ENCODE peak calls at places on chromosomes 3 and 15, in six cellular contexts. N is AG04450, A is astrocyte of the spinal cord, Y is sigmoid colon, B is heart right ventricle, L is spleen. E is an unnamed sample.

GRCh38 chr15:59276225-59277178 is 69.9 kb downstream of the LDHAL6B start:
- DNase-seq in N (no peak), A (no peak), Y (no peak), B (no peak), L (no peak), E (no peak)

GRCh38 chr3:193829781-193830180 is 236.8 kb downstream of the OPA1 start:
- DNase-seq in N (no peak), A (peak; percentile 81), Y (no peak), B (no peak), L (no peak), E (no peak)

GRCh38 chr15:58261368-58261767 is 123.2 kb downstream of the AQP9 start:
- DNase-seq in N (no peak), A (no peak), Y (no peak), B (no peak), L (no peak), E (no peak)

GRCh38 chr15:59255647-59256380 is 49.2 kb downstream of the LDHAL6B start:
- DNase-seq in N (no peak), A (no peak), Y (no peak), B (no peak), L (no peak), E (no peak)

GRCh38 chr3:192817053-192817452 is 89.7 kb upstream of the FGF12 start:
- DNase-seq in N (no peak), A (peak; percentile 57), Y (no peak), B (no peak), L (no peak), E (no peak)

GRCh38 chr3:139118835-139119234 is 74.1 kb upstream of the PRR23C start:
- DNase-seq in N (no peak), A (no peak), Y (no peak), B (no peak), L (no peak), E (no peak)

GRCh38 chr3:133956982-133957381 is 61.3 kb upstream of the RAB6B start:
- DNase-seq in N (no peak), A (no peak), Y (no peak), B (no peak), L (peak; percentile 48), E (no peak)

GRCh38 chr3:71673486-71673885 is 51.7 kb downstream of the EIF4E3 start:
- DNase-seq in N (no peak), A (peak; percentile 14), Y (no peak), B (no peak), L (no peak), E (no peak)

GRCh38 chr15:55499158-55499557 is 8.9 kb downstream of the DNAAF4 start:
- DNase-seq in N (no peak), A (no peak), Y (no peak), B (no peak), L (no peak), E (no peak)

GRCh38 chr15:30065025-30065801 is 17.5 kb upstream of the GOLGA8J start:
- DNase-seq in N (peak; percentile 18), A (peak; percentile 90), Y (no peak), B (no peak), L (no peak), E (no peak)

GRCh38 chr3:109831403-109831802 is 494.1 kb upstream of the DPPA4 start:
- DNase-seq in N (no peak), A (no peak), Y (no peak), B (no peak), L (no peak), E (no peak)

GRCh38 chr3:68972358-68972979 is 40.1 kb upstream of the TAFA4 start:
- DNase-seq in N (no peak), A (peak; percentile 56), Y (peak; percentile 67), B (peak; percentile 20), L (no peak), E (no peak)

GRCh38 chr15:31605467-31605931 is 278.9 kb downstream of the KLF13 start:
- DNase-seq in N (no peak), A (peak; percentile 5), Y (no peak), B (no peak), L (no peak), E (no peak)

GRCh38 chr15:97867870-97868269 is 92.6 kb upstream of the ARRDC4 start:
- DNase-seq in N (no peak), A (no peak), Y (no peak), B (no peak), L (no peak), E (no peak)

GRCh38 chr15:73572296-73572695 is 60.9 kb downstream of the NPTN start:
- DNase-seq in N (no peak), A (no peak), Y (no peak), B (no peak), L (no peak), E (no peak)

GRCh38 chr3:174488527-174488926 is 370.6 kb upstream of the NAALADL2 start:
- DNase-seq in N (no peak), A (no peak), Y (no peak), B (no peak), L (no peak), E (no peak)

GRCh38 chr3:70360985-70361384 is 48.5 kb upstream of the MDFIC2 start:
- DNase-seq in N (no peak), A (peak; percentile 74), Y (no peak), B (no peak), L (no peak), E (no peak)

GRCh38 chr3:49607105-49607591 is 52.9 kb downstream of the BSN start:
- DNase-seq in N (no peak), A (no peak), Y (peak; percentile 37), B (no peak), L (no peak), E (no peak)

GRCh38 chr3:26915208-26915607 is 292.6 kb downstream of the LRRC3B start:
- DNase-seq in N (no peak), A (no peak), Y (no peak), B (no peak), L (no peak), E (no peak)

GRCh38 chr3:123941150-123941941 is 19.7 kb downstream of the CCDC14 start:
- DNase-seq in N (no peak), A (peak; percentile 16), Y (no peak), B (no peak), L (no peak), E (no peak)

GRCh38 chr3:1515842-1516241 is 423.0 kb downstream of the CNTN6 start:
- DNase-seq in N (no peak), A (no peak), Y (no peak), B (no peak), L (no peak), E (no peak)

DNA sequence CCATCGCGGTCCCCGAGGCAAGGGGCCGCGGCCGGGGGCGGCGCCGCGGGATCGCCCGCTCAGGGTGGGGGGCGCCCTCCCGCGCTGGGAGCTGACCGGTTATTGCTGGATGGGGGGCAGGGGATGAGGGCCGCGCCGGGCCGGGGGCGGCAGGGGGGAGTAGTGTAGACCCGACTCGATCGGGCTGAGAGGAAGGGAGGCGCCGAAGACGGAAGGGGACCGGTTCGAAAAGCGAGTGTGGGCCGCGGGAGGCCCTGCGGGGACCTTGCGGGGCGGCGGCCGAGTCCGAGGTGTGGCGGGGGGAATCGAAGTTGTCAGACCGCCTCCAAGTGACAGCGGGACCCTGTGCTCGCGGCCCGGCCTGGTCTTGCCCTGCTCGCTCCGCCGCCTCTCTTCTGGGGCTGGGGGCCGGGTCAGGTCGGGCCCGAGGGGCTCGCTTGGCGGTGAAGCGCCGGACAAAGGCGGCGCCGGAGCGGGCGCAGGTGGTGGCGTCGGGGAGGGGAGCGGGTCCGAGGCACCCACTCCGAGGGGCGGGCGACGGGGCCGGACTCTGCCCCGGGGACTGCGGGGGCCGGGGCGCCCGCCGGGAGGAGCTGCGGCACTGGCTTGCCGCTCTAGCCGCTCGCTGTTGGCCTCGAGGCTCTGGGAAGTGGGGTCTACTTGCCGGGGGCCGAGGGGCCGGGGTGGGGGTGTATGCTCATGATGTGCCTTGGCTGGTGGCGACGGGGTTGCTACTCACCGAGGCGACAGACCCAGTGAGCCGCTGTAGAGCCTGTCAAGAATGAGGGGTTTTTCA is 1.2 kb downstream of the BAHD1 start:
- DNase-seq in N (no peak), A (no peak), Y (no peak), B (no peak), L (peak; percentile 88), E (peak; percentile 68)
- TF ChIP-seq CTCF in N (no peak), A (no peak), Y (no peak), B (peak; percentile 52), L (peak; percentile 38), E (no peak)

DNA sequence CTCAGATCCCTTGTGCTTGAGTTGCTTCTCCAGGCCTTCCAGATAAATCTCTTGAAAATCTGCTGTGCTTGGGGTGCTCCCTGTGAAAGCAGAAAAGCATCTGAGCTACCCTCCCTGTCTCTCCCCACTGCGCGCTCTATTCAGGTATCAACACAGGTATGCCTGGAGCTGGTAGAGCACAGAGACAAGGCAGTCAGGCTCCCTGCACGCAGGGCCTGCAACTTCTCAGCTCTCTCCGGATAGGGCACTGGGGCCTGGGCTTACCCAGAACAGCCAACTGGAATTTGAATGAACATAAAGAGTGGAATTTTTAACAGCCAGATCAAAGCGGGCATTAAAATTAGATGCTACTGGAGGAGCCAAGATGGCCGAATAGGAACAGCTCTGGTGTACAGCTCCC is 183.6 kb downstream of the XXYLT1 start:
- DNase-seq in N (no peak), A (no peak), Y (no peak), B (no peak), L (peak; percentile 40), E (no peak)
- H3K4me3 ChIP-seq in N (no peak overlapping the region), A (no peak overlapping the region), Y (peak overlapping the region; percentile 26), B (no peak overlapping the region), L (no peak overlapping the region), E (no peak overlapping the region)

DNA sequence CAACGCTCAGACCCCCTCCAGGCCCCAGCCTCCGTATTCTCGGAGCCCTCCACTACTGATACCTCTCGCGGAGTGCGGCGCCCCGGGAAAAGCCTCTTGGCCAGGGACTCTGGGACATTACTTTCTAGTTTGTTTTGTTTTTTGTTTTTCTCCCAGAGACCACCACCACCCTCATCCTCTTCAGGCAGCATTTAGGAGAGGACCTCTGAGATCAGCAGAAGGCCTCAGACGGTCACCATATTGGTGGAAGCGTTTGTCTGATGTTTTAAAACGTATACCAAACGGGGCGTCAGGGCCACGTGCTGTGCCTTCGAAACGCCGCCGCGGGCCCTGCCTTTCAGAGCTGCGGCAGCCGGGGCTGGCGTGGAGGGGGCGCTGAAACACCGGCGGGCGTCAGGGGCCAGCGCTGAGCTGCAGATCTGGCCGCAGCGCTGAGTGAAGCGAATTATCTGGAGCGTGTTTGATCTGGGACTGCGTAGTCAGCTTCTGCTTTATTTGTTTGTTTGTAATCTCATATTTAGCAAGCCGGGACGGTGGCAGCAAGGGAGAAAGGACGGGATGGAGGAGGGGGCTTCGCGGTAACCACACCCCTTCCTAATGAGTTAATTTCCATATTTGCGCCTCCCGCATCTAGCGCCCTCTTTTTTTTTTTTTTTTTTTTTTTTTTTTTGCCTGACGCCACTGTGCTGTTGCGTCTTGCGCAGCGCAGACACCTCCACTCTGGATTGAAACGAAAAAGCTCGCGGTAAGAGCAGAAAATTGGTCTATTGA is 14.8 kb downstream of the SOX2 start:
- DNase-seq in N (no peak), A (peak; percentile 53), Y (no peak), B (no peak), L (no peak), E (no peak)
- TF ChIP-seq CTCF in N (no peak), A (peak; percentile 37), Y (no peak), B (no peak), L (no peak), E (no peak)

DNA sequence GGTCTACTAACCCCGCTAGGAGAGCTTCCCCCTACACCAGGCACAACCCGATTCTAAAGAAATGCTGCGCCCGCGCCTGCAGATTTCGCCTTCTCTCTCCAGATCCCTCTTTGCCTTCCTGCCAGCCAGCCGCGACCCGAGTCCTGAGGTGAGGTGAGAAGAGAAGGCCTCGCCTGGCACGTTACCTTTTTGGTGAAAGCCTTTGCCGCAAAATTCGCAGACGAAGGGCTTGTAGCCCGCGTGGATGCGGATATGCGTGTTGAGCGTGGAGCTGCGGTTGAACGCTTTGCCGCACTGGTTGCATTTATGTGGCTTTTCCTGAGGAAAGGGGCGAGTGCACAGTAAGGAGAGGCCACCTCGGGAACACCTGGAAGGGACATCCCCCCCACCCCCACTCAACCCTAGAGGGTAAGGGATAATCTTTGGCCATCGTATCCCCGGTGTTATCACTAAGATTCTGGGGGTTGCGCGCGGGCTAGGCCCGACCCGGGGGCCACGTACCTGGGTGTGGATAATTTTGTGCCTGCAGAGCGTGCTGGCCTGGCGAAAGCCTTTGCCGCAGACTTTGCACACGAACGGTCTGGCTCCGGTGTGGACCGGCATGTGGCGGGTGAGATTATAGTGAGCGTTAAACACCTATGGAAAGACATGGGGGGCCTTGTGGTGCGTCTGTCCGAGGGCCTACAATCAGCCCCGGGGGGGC is 2.2 kb downstream of the FEZF2 start:
- DNase-seq in N (no peak), A (no peak), Y (no peak), B (no peak), L (no peak), E (no peak)
- H3K4me3 ChIP-seq in N (no peak overlapping the region), A (no peak overlapping the region), Y (no peak overlapping the region), B (no peak overlapping the region), L (no peak overlapping the region), E (no peak overlapping the region)